ENCODE peak calls at places on chromosomes 6 and 20, in nine cellular contexts. C, S, T, O, F, N, Y, M and X are unnamed samples.

GRCh38 chr20:50186151-50186885 is 4.3 kb upstream of the CEBPB start:
- DNase-seq in F (peak; percentile 97), S (peak; percentile 97), Y (peak; percentile 89), C (peak; percentile 99), M (peak; percentile 98), O (peak; percentile 83), N (peak; percentile 84), T (peak; percentile 95), X (peak; percentile 99)

GRCh38 chr6:106180208-106180607 is 94.1 kb downstream of the PRDM1 start:
- DNase-seq in O (no peak), T (no peak), S (no peak), F (peak; percentile 28), C (no peak), N (no peak), M (no peak), Y (no peak), X (no peak)

GRCh38 chr6:15470746-15471145 is 192.1 kb downstream of the DTNBP1 start:
- DNase-seq in C (no peak), M (no peak), O (no peak), Y (no peak), T (no peak), S (no peak), N (no peak), F (no peak), X (no peak)

GRCh38 chr20:9144643-9145042 is 75.8 kb downstream of the PLCB4 start:
- DNase-seq in F (no peak), T (no peak), C (no peak), O (no peak), N (no peak), Y (no peak), S (no peak), M (no peak), X (no peak)

GRCh38 chr20:50425076-50425475 is 85.1 kb upstream of the PTPN1 start:
- DNase-seq in Y (peak; percentile 61), M (no peak), F (no peak), T (no peak), O (peak; percentile 42), C (no peak), S (no peak), N (no peak), X (no peak)

GRCh38 chr20:20713244-20713765 is 861 bp upstream of the RALGAPA2 start:
- DNase-seq in Y (peak; percentile 22), F (peak; percentile 10), O (peak; percentile 15), T (no peak), S (no peak), M (peak; percentile 89), C (no peak), N (no peak), X (no peak)

GRCh38 chr6:72350256-72350875 is 271.5 kb upstream of the KCNQ5 start:
- DNase-seq in T (no peak), O (no peak), C (no peak), F (no peak), M (no peak), N (no peak), Y (no peak), S (no peak), X (no peak)

GRCh38 chr6:118382126-118382525 is 166.0 kb upstream of the PLN start:
- DNase-seq in O (no peak), Y (no peak), F (no peak), C (no peak), T (no peak), M (no peak), N (no peak), S (no peak), X (no peak)

GRCh38 chr6:33314943-33315752 is 1.3 kb upstream of the TAPBP start:
- DNase-seq in M (no peak), O (peak; percentile 4), T (peak; percentile 55), N (no peak), S (peak; percentile 80), F (peak; percentile 86), Y (no peak), C (peak; percentile 65), X (no peak)

GRCh38 chr6:130900913-130901312 is 73.7 kb downstream of the SMLR1 start:
- DNase-seq in O (no peak), C (no peak), M (no peak), Y (no peak), T (no peak), N (no peak), S (no peak), F (peak; percentile 14), X (no peak)

GRCh38 chr6:53119349-53119748 is 29.3 kb downstream of the GCM1 start:
- DNase-seq in T (no peak), C (no peak), M (no peak), F (no peak), O (no peak), N (no peak), Y (peak; percentile 80), S (no peak), X (no peak)

GRCh38 chr20:11902264-11902663 is 15.4 kb upstream of the BTBD3 start:
- DNase-seq in O (no peak), C (no peak), M (no peak), N (no peak), T (no peak), F (no peak), Y (no peak), S (no peak), X (no peak)

GRCh38 chr6:148629197-148629909 is 117.5 kb upstream of the UST start:
- DNase-seq in T (no peak), Y (no peak), O (no peak), N (no peak), S (no peak), F (no peak), C (no peak), M (no peak), X (no peak)

GRCh38 chr6:2858678-2859324 is 17.1 kb upstream of the SERPINB1 start:
- DNase-seq in C (no peak), F (no peak), O (no peak), S (no peak), Y (no peak), N (no peak), M (peak; percentile 86), T (no peak), X (no peak)

GRCh38 chr6:87921034-87921433 is 126.6 kb upstream of the SPACA1 start:
- DNase-seq in T (no peak), C (no peak), Y (no peak), S (no peak), M (no peak), F (no peak), N (no peak), O (no peak), X (no peak)

GRCh38 chr20:48893374-48893773 is 28.1 kb upstream of the ARFGEF2 start:
- DNase-seq in M (no peak), N (no peak), O (no peak), Y (no peak), T (no peak), C (no peak), S (no peak), F (no peak), X (no peak)

GRCh38 chr6:75296811-75297779 is 12.5 kb upstream of the TMEM30A start:
- DNase-seq in Y (peak; percentile 57), M (no peak), T (no peak), F (no peak), O (peak; percentile 33), C (no peak), N (no peak), S (no peak), X (no peak)

GRCh38 chr6:137417411-137417810 is 76.8 kb downstream of the OLIG3 start:
- DNase-seq in N (no peak), M (no peak), T (no peak), S (no peak), F (no peak), C (no peak), O (no peak), Y (no peak), X (no peak)
- H3K27ac ChIP-seq in N (no peak overlapping the region), M (no peak overlapping the region), T (no peak overlapping the region), S (no peak overlapping the region), F (no peak overlapping the region), C (no peak overlapping the region), O (no peak overlapping the region), Y (no peak overlapping the region), X (no peak overlapping the region)

DNA sequence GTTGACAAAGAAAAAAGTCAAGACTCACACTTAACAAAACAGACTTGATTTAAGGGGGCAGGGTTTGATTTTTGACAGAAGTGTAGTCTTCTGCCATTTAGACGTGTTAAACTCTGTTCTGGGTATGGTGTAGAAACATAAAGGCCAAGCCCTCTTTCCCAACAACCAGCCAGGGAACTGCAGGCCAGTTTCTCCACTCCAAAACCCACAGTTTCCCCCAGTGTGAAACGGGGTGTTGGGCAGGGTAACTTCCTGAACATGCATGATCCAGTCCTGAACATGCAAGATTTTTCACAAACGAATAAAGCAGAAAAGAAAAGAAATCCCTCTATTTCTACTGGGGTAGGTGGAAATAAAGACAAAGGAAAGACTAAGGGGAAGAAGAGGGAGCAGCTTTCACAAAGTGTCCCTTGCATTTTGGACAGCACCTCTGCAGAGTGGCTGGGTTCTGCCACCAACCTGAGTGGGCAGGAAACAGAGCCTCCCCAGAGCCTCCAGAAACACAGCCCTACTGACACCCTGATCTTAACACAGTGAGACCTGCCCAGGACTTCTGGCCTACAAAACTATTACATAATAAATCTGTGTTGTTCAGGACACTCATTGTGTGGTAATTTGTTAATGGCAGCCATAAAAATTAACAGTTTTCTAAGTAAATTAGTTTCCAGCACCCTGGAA is 7.4 kb downstream of the APMAP start:
- DNase-seq in N (no peak), C (peak; percentile 23), S (peak; percentile 57), T (peak; percentile 48), O (no peak), Y (no peak), F (peak; percentile 35), M (no peak), X (peak; percentile 48)
- TF ChIP-seq POLR2AphosphoS5 in N (no peak), C (no peak), S (no peak), T (no peak), O (no peak), Y (no peak), F (no peak), M (no peak), X (no peak)

DNA sequence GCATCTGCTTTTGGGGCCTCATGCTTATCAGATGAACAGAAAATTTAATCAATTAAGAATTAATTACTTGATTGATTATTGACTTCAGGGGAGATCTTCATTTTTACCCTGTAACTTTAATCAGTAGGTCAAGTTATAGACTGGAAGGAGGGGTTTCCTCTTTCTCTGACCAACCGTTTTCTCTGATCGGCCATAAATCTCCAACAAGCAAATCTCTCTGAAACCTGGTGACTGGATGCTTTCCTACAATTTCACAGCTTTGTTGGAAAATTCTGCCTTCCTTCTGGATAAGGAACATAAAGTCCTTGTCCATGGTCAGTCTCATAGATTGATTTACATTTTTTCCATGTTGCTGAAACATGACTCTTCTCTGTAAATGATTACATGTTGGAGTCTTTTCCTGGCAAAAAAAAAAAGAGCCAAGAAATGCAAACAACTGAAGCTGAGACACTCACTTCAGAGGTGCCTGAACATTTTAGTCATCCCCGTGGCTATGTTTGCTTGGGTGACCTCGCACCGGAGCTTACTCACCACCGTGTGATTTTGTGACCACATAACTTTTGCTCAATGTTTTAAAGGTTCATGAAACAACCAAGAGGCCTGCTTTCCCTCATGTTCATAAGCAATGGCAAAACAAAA is 31.0 kb downstream of the IRF4 start:
- DNase-seq in O (no peak), M (no peak), C (no peak), F (no peak), S (no peak), Y (peak; percentile 96), N (no peak), T (peak; percentile 72), X (no peak)
- TF ChIP-seq EP300 in O (no peak), M (no peak), C (no peak), F (no peak), S (no peak), Y (no peak), N (no peak), T (no peak), X (no peak)

DNA sequence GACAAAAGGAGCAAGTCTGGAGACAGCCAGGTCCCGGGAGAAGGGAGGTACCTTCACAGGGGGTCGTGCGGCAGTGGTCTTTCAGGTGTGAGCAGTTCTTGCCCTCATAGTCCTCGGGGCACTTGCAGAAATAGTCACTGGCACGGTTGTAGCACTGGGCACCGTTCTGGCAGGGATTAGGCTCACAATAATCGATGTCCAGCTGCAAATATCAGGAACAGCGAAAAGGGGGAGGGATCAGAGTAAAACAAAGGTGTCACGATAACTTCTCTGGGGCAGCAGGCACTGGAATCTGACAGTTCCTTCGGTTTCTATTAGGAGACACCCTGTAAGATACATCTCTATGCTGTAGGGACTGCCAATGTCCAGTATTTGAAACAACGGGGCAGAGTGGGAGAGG is 25.9 kb downstream of the JAG1 start:
- DNase-seq in F (peak; percentile 6), O (no peak), Y (no peak), M (no peak), S (no peak), C (no peak), T (no peak), N (no peak), X (no peak)
- H3K27ac ChIP-seq in F (no peak overlapping the region), O (no peak overlapping the region), Y (no peak overlapping the region), M (no peak overlapping the region), S (no peak overlapping the region), C (no peak overlapping the region), T (no peak overlapping the region), N (no peak overlapping the region), X (no peak overlapping the region)